ENCODE peak calls at places on chromosomes 13 and 19, in four cellular contexts. H, P, F and I are unnamed samples.
A peak's percentile ranks its signal among the peaks of the same experiment; 100 is the strongest.

GRCh38 chr13:78603240-78603947 is at the start of gene POU4F1:
- DNase-seq in H (peak; percentile 21), P (peak; percentile 69), F (peak; percentile 65), I (peak; percentile 78)

GRCh38 chr19:28217064-28217463 is 995.9 kb downstream of the UQCRFS1 start:
- DNase-seq in H (no peak), P (no peak), F (no peak), I (no peak)

GRCh38 chr13:80497007-80497406 is 156.1 kb upstream of the SPRY2 start:
- DNase-seq in H (no peak), P (no peak), F (no peak), I (no peak)

GRCh38 chr19:342801-343421 is 1.7 kb downstream of the MIER2 start:
- DNase-seq in H (peak; percentile 94), P (no peak), F (no peak), I (peak; percentile 61)

GRCh38 chr13:30576528-30576927 is 41.2 kb upstream of the USPL1 start:
- DNase-seq in H (peak; percentile 68), P (no peak), F (no peak), I (peak; percentile 50)

GRCh38 chr13:39565036-39565949 is 37.7 kb downstream of the LHFPL6 start:
- DNase-seq in H (peak; percentile 97), P (no peak), F (no peak), I (peak; percentile 85)

GRCh38 chr13:24670174-24670573 is 10.0 kb upstream of the ATP12A start:
- DNase-seq in H (no peak), P (no peak), F (no peak), I (no peak)

GRCh38 chr13:45300190-45300985 is 40.6 kb downstream of the TPT1 start:
- DNase-seq in H (no peak), P (no peak), F (no peak), I (no peak)

GRCh38 chr19:31519216-31519615 is 170.0 kb upstream of the TSHZ3 start:
- DNase-seq in H (no peak), P (no peak), F (no peak), I (no peak)

GRCh38 chr13:75443356-75443958 is 38.5 kb downstream of the TBC1D4 start:
- DNase-seq in H (no peak), P (no peak), F (no peak), I (no peak)

GRCh38 chr13:23289917-23290357 is 109.2 kb downstream of the SGCG start:
- DNase-seq in H (peak; percentile 65), P (no peak), F (no peak), I (peak; percentile 96)

GRCh38 chr19:13920940-13921744 is 15.1 kb downstream of the CC2D1A start:
- DNase-seq in H (peak; percentile 55), P (peak; percentile 18), F (no peak), I (peak; percentile 49)

GRCh38 chr13:102680842-102681725 is 13.8 kb downstream of the METTL21C start:
- DNase-seq in H (peak; percentile 24), P (peak; percentile 74), F (no peak), I (no peak)

GRCh38 chr13:91111476-91112190 is 235.9 kb upstream of the MIR17HG start:
- DNase-seq in H (no peak), P (no peak), F (no peak), I (no peak)

GRCh38 chr19:44113138-44113783 is at the start of gene ZNF225:
- DNase-seq in H (peak; percentile 99), P (peak; percentile 97), F (peak; percentile 87), I (peak; percentile 99)